ENCODE peak calls at places on chromosome 13, in seven cellular contexts. B, T, L, G, N, Q and A are unnamed samples.

GRCh38 chr13:106151056-106151699 is 384.3 kb downstream of the EFNB2 start:
- DNase-seq in B (no peak), T (no peak), L (no peak), G (no peak), N (no peak), Q (peak; percentile 99), A (no peak)

GRCh38 chr13:110457361-110457760 is 104.2 kb downstream of the RAB20 start:
- DNase-seq in B (no peak), T (no peak), L (no peak), G (no peak), N (no peak), Q (no peak), A (no peak)

GRCh38 chr13:113897966-113898365 is 34.1 kb upstream of the GAS6 start:
- DNase-seq in B (peak; percentile 4), T (peak; percentile 62), L (no peak), G (no peak), N (no peak), Q (no peak), A (no peak)

GRCh38 chr13:46553521-46553885 is 533 bp downstream of the LRCH1 start:
- DNase-seq in B (no peak), T (no peak), L (no peak), G (no peak), N (peak; percentile 57), Q (no peak), A (peak; percentile 53)

GRCh38 chr13:113118328-113119021 is 4.1 kb upstream of the F10 start:
- DNase-seq in B (no peak), T (no peak), L (no peak), G (peak; percentile 19), N (peak; percentile 48), Q (no peak), A (peak; percentile 25)

GRCh38 chr13:71252191-71252704 is 614.8 kb downstream of the DACH1 start:
- DNase-seq in B (no peak), T (no peak), L (no peak), G (no peak), N (no peak), Q (peak; percentile 25), A (no peak)

GRCh38 chr13:60384911-60385310 is 12.1 kb upstream of the TDRD3 start:
- DNase-seq in B (no peak), T (no peak), L (no peak), G (no peak), N (no peak), Q (no peak), A (no peak)

GRCh38 chr13:96460571-96460970 is 370.7 kb downstream of the HS6ST3 start:
- DNase-seq in B (no peak), T (no peak), L (no peak), G (no peak), N (no peak), Q (peak; percentile 10), A (no peak)

GRCh38 chr13:110228936-110229904 is 77.7 kb downstream of the COL4A1 start:
- DNase-seq in B (no peak), T (peak; percentile 74), L (peak; percentile 42), G (no peak), N (no peak), Q (peak; percentile 14), A (no peak)

GRCh38 chr13:107962209-107962608 is 253.1 kb downstream of the LIG4 start:
- DNase-seq in B (no peak), T (no peak), L (no peak), G (no peak), N (no peak), Q (no peak), A (no peak)

GRCh38 chr13:32425158-32425557 is 2.8 kb downstream of the N4BP2L1 start:
- DNase-seq in B (no peak), T (no peak), L (no peak), G (no peak), N (no peak), Q (no peak), A (no peak)

GRCh38 chr13:79361299-79361698 is 44.8 kb downstream of the RBM26 start:
- DNase-seq in B (no peak), T (no peak), L (no peak), G (no peak), N (no peak), Q (peak; percentile 42), A (no peak)

GRCh38 chr13:30355405-30355741 is 48.0 kb upstream of the KATNAL1 start:
- DNase-seq in B (no peak), T (no peak), L (no peak), G (peak; percentile 54), N (no peak), Q (no peak), A (peak; percentile 67)

GRCh38 chr13:85197431-85197830 is 601.8 kb downstream of the SLITRK6 start:
- DNase-seq in B (no peak), T (no peak), L (no peak), G (no peak), N (no peak), Q (no peak), A (no peak)

GRCh38 chr13:111322001-111322915 is 1.8 kb downstream of the TEX29 start:
- DNase-seq in B (no peak), T (no peak), L (no peak), G (no peak), N (no peak), Q (no peak), A (no peak)

GRCh38 chr13:73417012-73417615 is 358.3 kb downstream of the KLF5 start:
- DNase-seq in B (no peak), T (no peak), L (no peak), G (no peak), N (no peak), Q (no peak), A (no peak)
- TF ChIP-seq CTCF in B (no peak), T (no peak), L (no peak), G (no peak), N (no peak), Q (peak; percentile 13), A (no peak)

DNA sequence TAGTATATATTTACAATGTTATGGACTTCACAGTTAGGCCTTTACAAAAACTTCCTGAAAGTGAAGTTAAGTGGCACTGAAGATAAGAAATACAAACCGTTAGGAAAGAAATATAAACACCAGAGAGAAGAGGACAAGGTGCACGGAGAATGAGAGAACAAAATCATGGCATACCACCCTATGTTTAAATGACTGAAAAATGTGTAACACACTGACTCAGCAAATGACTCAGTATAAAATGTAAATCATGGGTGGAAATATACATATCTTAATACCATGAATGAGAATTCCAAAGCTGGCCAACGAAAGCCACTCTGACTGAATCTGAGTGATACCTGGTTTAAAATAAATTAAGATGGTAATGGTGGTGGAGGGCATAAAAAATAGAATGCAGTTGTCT is 260.8 kb downstream of the DNAJC15 start:
- DNase-seq in B (no peak), T (no peak), L (no peak), G (no peak), N (no peak), Q (peak; percentile 87), A (no peak)
- H3K4me3 ChIP-seq in B (no peak overlapping the region), T (no peak overlapping the region), L (no peak overlapping the region), G (no peak overlapping the region), N (no peak overlapping the region), Q (no peak overlapping the region), A (no peak overlapping the region)

GRCh38 chr13:98476538-98476966 is 100.4 kb downstream of the STK24 start:
- DNase-seq in B (peak; percentile 39), T (no peak), L (peak; percentile 76), G (peak; percentile 81), N (no peak), Q (peak; percentile 87), A (peak; percentile 71)
- H3K36me3 ChIP-seq in B (peaks cover 6% of the 10 kb centered on the region), T (peaks cover 25% of the 10 kb centered on the region), L (peaks cover 24% of the 10 kb centered on the region), G (peaks cover 17% of the 10 kb centered on the region), N (no peaks in the 10 kb centered on the region), Q (peaks cover 24% of the 10 kb centered on the region), A (peaks cover 34% of the 10 kb centered on the region)

GRCh38 chr13:101838305-101838835 is 385.9 kb downstream of the ITGBL1 start:
- DNase-seq in B (no peak), T (no peak), L (no peak), G (no peak), N (no peak), Q (no peak), A (no peak)
- TF ChIP-seq CTCF in B (no peak), T (no peak), L (no peak), G (no peak), N (no peak), Q (no peak), A (no peak)

GRCh38 chr13:69545500-69546025 is 562.1 kb upstream of the ATXN8OS start:
- DNase-seq in B (no peak), T (no peak), L (no peak), G (no peak), N (no peak), Q (no peak), A (no peak)
- H3K4me3 ChIP-seq in B (no peak overlapping the region), T (no peak overlapping the region), L (no peak overlapping the region), G (no peak overlapping the region), N (no peak overlapping the region), Q (no peak overlapping the region), A (no peak overlapping the region)

DNA sequence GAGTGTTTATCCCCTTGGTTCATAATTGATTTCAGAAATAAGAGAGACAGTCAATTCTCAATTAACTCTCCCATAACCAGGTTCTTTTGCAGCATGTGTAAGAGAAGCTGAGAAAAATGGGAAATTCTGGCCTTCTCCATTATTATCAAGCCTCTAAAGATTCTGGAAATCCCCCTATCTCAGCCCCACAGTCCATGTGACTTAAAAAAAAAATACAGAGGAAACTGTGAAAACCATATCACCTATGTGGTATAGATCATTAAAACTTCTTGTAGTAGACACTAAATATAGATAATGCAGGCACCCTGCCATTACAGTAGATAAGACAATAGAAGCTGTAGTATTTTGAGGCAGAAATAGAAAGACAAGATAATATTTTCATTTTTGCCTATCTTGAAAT is 34.3 kb upstream of the SOHLH2 start:
- DNase-seq in B (no peak), T (no peak), L (no peak), G (no peak), N (no peak), Q (no peak), A (no peak)
- H3K36me3 ChIP-seq in B (no peaks in the 10 kb centered on the region), T (peaks cover 4% of the 10 kb centered on the region), L (no peaks in the 10 kb centered on the region), G (no peaks in the 10 kb centered on the region), N (no peaks in the 10 kb centered on the region), Q (no peaks in the 10 kb centered on the region), A (no peaks in the 10 kb centered on the region)

GRCh38 chr13:39811051-39811450 is 155.6 kb downstream of the COG6 start:
- DNase-seq in B (no peak), T (no peak), L (no peak), G (peak; percentile 39), N (no peak), Q (no peak), A (peak; percentile 63)

GRCh38 chr13:39816936-39817335 is 161.5 kb downstream of the COG6 start:
- DNase-seq in B (no peak), T (no peak), L (no peak), G (no peak), N (no peak), Q (no peak), A (no peak)

GRCh38 chr13:39818953-39819352 is 163.5 kb downstream of the COG6 start:
- DNase-seq in B (no peak), T (no peak), L (no peak), G (no peak), N (no peak), Q (peak; percentile 26), A (no peak)

GRCh38 chr13:39811696-39812095 is 156.2 kb downstream of the COG6 start:
- DNase-seq in B (no peak), T (no peak), L (no peak), G (no peak), N (no peak), Q (no peak), A (no peak)

GRCh38 chr13:39815345-39816111 is 160.1 kb downstream of the COG6 start:
- DNase-seq in B (no peak), T (no peak), L (no peak), G (no peak), N (no peak), Q (no peak), A (no peak)
- TF ChIP-seq CTCF in B (no peak), T (no peak), L (no peak), G (no peak), N (no peak), Q (no peak), A (peak; percentile 11)